ENCODE peak calls at places on chromosomes 12 and 14, in seven cellular contexts. U is fibroblast of the aortic adventitia, Z is EL, P is sigmoid colon, K is AG09309, O is RKO, M is NCI-H1092 treated with DMSO at 0.1 percent for 48 hours. N is an unnamed sample.

GRCh38 chr12:105864916-105865315 is 273.8 kb downstream of the NUAK1 start:
- DNase-seq in U (no peak), Z (no peak), P (no peak), K (no peak), O (no peak), M (no peak), N (peak; percentile 35)

GRCh38 chr12:92107621-92108131 is 38.0 kb downstream of the BTG1 start:
- DNase-seq in U (no peak), Z (no peak), P (no peak), K (no peak), O (no peak), M (peak; percentile 94), N (no peak)

GRCh38 chr12:23025372-23026021 is 400.5 kb downstream of the ETNK1 start:
- DNase-seq in U (no peak), Z (no peak), P (no peak), K (no peak), O (no peak), M (no peak), N (no peak)

GRCh38 chr12:59934486-59934885 is 338.7 kb downstream of the SLC16A7 start:
- DNase-seq in U (no peak), Z (peak; percentile 12), P (no peak), K (no peak), O (no peak), M (no peak), N (no peak)

GRCh38 chr12:22275847-22276246 is 58.7 kb downstream of the ST8SIA1 start:
- DNase-seq in U (peak; percentile 100), Z (peak; percentile 99), P (peak; percentile 98), K (peak; percentile 99), O (peak; percentile 13), M (no peak), N (peak; percentile 100)

GRCh38 chr14:63204407-63205280 is at the start of gene RHOJ:
- DNase-seq in U (peak; percentile 45), Z (peak; percentile 37), P (peak; percentile 66), K (no peak), O (no peak), M (peak; percentile 83), N (peak; percentile 47)

GRCh38 chr12:122471324-122472226 is 29.2 kb downstream of the ZCCHC8 start:
- DNase-seq in U (peak; percentile 90), Z (peak; percentile 73), P (no peak), K (peak; percentile 57), O (peak; percentile 82), M (peak; percentile 22), N (peak; percentile 87)

GRCh38 chr12:132937476-132937875 is 18.6 kb downstream of the ZNF605 start:
- DNase-seq in U (no peak), Z (no peak), P (no peak), K (no peak), O (no peak), M (no peak), N (no peak)

N was measured in fibroblast of lung.